ENCODE peak calls at places on chromosomes 4 and X, in four cellular contexts. One of them, this sample, is unnamed.

GRCh38 chrX:133413218-133413925 is 1.9 kb downstream of the GPC4 start:
- DNase-seq in left lung: no peak
- DNase-seq in kidney: peak; percentile 69
- DNase-seq in mesendoderm: no peak
- DNase-seq in this sample: no peak

GRCh38 chr4:8315343-8316250 is 46.0 kb downstream of the HTRA3 start:
- DNase-seq in left lung: peak; percentile 84
- DNase-seq in kidney: peak; percentile 96
- DNase-seq in mesendoderm: peak; percentile 81
- DNase-seq in this sample: peak; percentile 68

GRCh38 chr4:55312491-55313101 is 33.4 kb upstream of the SRD5A3 start:
- DNase-seq in left lung: no peak
- DNase-seq in kidney: no peak
- DNase-seq in mesendoderm: peak; percentile 72
- DNase-seq in this sample: peak; percentile 37

GRCh38 chr4:168604496-168605373 is 107.9 kb downstream of the PALLD start:
- DNase-seq in left lung: no peak
- DNase-seq in kidney: no peak
- DNase-seq in mesendoderm: peak; percentile 90
- DNase-seq in this sample: no peak

GRCh38 chr4:169208090-169208455 is 62.7 kb downstream of the SH3RF1 start:
- DNase-seq in left lung: no peak
- DNase-seq in kidney: no peak
- DNase-seq in mesendoderm: no peak
- DNase-seq in this sample: no peak

GRCh38 chr4:147714575-147715401 is 17.1 kb upstream of the ARHGAP10 start:
- DNase-seq in left lung: no peak
- DNase-seq in kidney: no peak
- DNase-seq in mesendoderm: peak; percentile 53
- DNase-seq in this sample: no peak

GRCh38 chrX:68895339-68896250 is 66.8 kb downstream of the EFNB1 start:
- DNase-seq in left lung: no peak
- DNase-seq in kidney: no peak
- DNase-seq in mesendoderm: peak; percentile 53
- DNase-seq in this sample: peak; percentile 77

GRCh38 chr4:76310683-76311082 is 4.2 kb downstream of the STBD1 start:
- DNase-seq in left lung: no peak
- DNase-seq in kidney: no peak
- DNase-seq in mesendoderm: no peak
- DNase-seq in this sample: peak; percentile 26

GRCh38 chr4:99117876-99118693 is 26.0 kb downstream of the ADH4 start:
- DNase-seq in left lung: no peak
- DNase-seq in kidney: no peak
- DNase-seq in mesendoderm: no peak
- DNase-seq in this sample: no peak

GRCh38 chr4:55503164-55503563 is 43.5 kb downstream of the CLOCK start:
- DNase-seq in left lung: no peak
- DNase-seq in kidney: no peak
- DNase-seq in mesendoderm: no peak
- DNase-seq in this sample: no peak

GRCh38 chr4:37936889-37937498 is 23.2 kb upstream of the PTTG2 start:
- DNase-seq in left lung: no peak
- DNase-seq in kidney: no peak
- DNase-seq in mesendoderm: peak; percentile 30
- DNase-seq in this sample: no peak

GRCh38 chrX:6021316-6022091 is 207.2 kb downstream of the NLGN4X start:
- DNase-seq in left lung: no peak
- DNase-seq in kidney: no peak
- DNase-seq in mesendoderm: peak; percentile 87
- DNase-seq in this sample: peak; percentile 6

GRCh38 chr4:3497554-3498389 is 34.5 kb downstream of the LRPAP1 start:
- DNase-seq in left lung: no peak
- DNase-seq in kidney: no peak
- DNase-seq in mesendoderm: no peak
- DNase-seq in this sample: no peak

GRCh38 chrX:37871626-37872302 is 24.4 kb upstream of the DYNLT3 start:
- DNase-seq in left lung: no peak
- DNase-seq in kidney: no peak
- DNase-seq in mesendoderm: peak; percentile 39
- DNase-seq in this sample: no peak

GRCh38 chr4:184331155-184331995 is 113.7 kb upstream of the ENPP6 start:
- DNase-seq in left lung: no peak
- DNase-seq in kidney: no peak
- DNase-seq in mesendoderm: no peak
- DNase-seq in this sample: no peak

GRCh38 chrX:78066110-78066509 is 37.9 kb upstream of the PGK1 start:
- DNase-seq in left lung: no peak
- DNase-seq in kidney: no peak
- DNase-seq in mesendoderm: no peak
- DNase-seq in this sample: no peak

GRCh38 chr4:145731026-145731425 is 51.1 kb downstream of the C4orf51 start:
- DNase-seq in left lung: no peak
- DNase-seq in kidney: no peak
- DNase-seq in mesendoderm: no peak
- DNase-seq in this sample: peak; percentile 16

GRCh38 chr4:157804986-157805385 is 367.8 kb downstream of the GASK1B start:
- DNase-seq in left lung: no peak
- DNase-seq in kidney: no peak
- DNase-seq in mesendoderm: peak; percentile 58
- DNase-seq in this sample: peak; percentile 28

GRCh38 chr4:183728223-183729068 is 69.4 kb downstream of the TRAPPC11 start:
- DNase-seq in left lung: no peak
- DNase-seq in kidney: no peak
- DNase-seq in mesendoderm: no peak
- DNase-seq in this sample: no peak

GRCh38 chr4:141350122-141350904 is 129.6 kb downstream of the ZNF330 start:
- DNase-seq in left lung: peak; percentile 13
- DNase-seq in kidney: peak; percentile 46
- DNase-seq in mesendoderm: peak; percentile 57
- DNase-seq in this sample: no peak

GRCh38 chr4:78185117-78185516 is 128.0 kb downstream of the FRAS1 start:
- DNase-seq in left lung: no peak
- DNase-seq in kidney: no peak
- DNase-seq in mesendoderm: no peak
- DNase-seq in this sample: no peak

GRCh38 chrX:20742106-20742505 is 475.4 kb upstream of the RPS6KA3 start:
- DNase-seq in left lung: no peak
- DNase-seq in kidney: no peak
- DNase-seq in mesendoderm: no peak
- DNase-seq in this sample: peak; percentile 65

GRCh38 chrX:112968351-112969133 is 127.9 kb upstream of the AMOT start:
- DNase-seq in left lung: no peak
- DNase-seq in kidney: no peak
- DNase-seq in mesendoderm: no peak
- DNase-seq in this sample: no peak

GRCh38 chr4:184762100-184762499 is 28.2 kb upstream of the CENPU start:
- DNase-seq in left lung: no peak
- DNase-seq in kidney: no peak
- DNase-seq in mesendoderm: no peak
- DNase-seq in this sample: no peak

GRCh38 chr4:56272003-56272402 is 115.3 kb downstream of the AASDH start:
- DNase-seq in left lung: peak; percentile 74
- DNase-seq in kidney: no peak
- DNase-seq in mesendoderm: no peak
- DNase-seq in this sample: no peak

GRCh38 chrX:65688403-65688881 is 21.0 kb downstream of the MSN start:
- DNase-seq in left lung: no peak
- DNase-seq in kidney: no peak
- DNase-seq in mesendoderm: no peak
- DNase-seq in this sample: no peak

GRCh38 chrX:65687367-65687766 is 19.9 kb downstream of the MSN start:
- DNase-seq in left lung: no peak
- DNase-seq in kidney: no peak
- DNase-seq in mesendoderm: no peak
- DNase-seq in this sample: no peak

GRCh38 chrX:65689377-65689776 is 21.9 kb downstream of the MSN start:
- DNase-seq in left lung: no peak
- DNase-seq in kidney: no peak
- DNase-seq in mesendoderm: peak; percentile 74
- DNase-seq in this sample: no peak

GRCh38 chrX:65685112-65685511 is 17.7 kb downstream of the MSN start:
- DNase-seq in left lung: no peak
- DNase-seq in kidney: no peak
- DNase-seq in mesendoderm: no peak
- DNase-seq in this sample: no peak

GRCh38 chrX:65686246-65686645 is 18.8 kb downstream of the MSN start:
- DNase-seq in left lung: no peak
- DNase-seq in kidney: no peak
- DNase-seq in mesendoderm: no peak
- DNase-seq in this sample: no peak
- H3K4me1 ChIP-seq in left lung: peaks cover 95% of the 10 kb centered on the region
- H3K4me1 ChIP-seq in kidney: peaks cover 53% of the 10 kb centered on the region
- H3K4me1 ChIP-seq in mesendoderm: no peaks in the 10 kb centered on the region
- H3K4me1 ChIP-seq in this sample: no peaks in the 10 kb centered on the region

DNA sequence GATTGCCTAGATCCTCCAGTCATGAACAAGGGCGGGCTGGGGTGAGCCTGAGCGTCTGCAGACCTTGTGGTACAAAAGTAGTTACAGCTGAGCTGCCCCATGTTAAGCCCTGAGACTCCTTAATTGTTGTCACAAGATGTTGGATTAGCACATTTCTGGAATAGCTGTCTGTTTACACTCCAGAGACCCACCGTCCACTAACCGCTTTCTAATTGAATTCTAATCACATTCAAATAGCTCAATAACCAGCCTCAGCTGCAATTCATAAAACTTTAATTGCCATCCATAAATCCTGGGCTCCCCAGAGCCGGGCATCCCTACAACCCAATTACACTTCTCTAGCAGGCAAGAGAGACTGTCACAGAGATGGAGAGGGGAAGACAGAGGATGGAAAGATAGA is 1.6 kb upstream of the GSX2 start:
- DNase-seq in left lung: no peak
- DNase-seq in kidney: no peak
- DNase-seq in mesendoderm: peak; percentile 16
- DNase-seq in this sample: no peak
- H3K4me1 ChIP-seq in left lung: peaks cover 22% of the 10 kb centered on the region
- H3K4me1 ChIP-seq in kidney: peaks cover 5% of the 10 kb centered on the region
- H3K4me1 ChIP-seq in mesendoderm: peaks cover 13% of the 10 kb centered on the region
- H3K4me1 ChIP-seq in this sample: no peaks in the 10 kb centered on the region

GRCh38 chr4:80015407-80016189 is 57.4 kb downstream of the ANTXR2 start:
- DNase-seq in left lung: no peak
- DNase-seq in kidney: no peak
- DNase-seq in mesendoderm: no peak
- DNase-seq in this sample: no peak
- H3K4me1 ChIP-seq in left lung: peaks cover 27% of the 10 kb centered on the region
- H3K4me1 ChIP-seq in kidney: no peaks in the 10 kb centered on the region
- H3K4me1 ChIP-seq in mesendoderm: no peaks in the 10 kb centered on the region
- H3K4me1 ChIP-seq in this sample: no peaks in the 10 kb centered on the region

GRCh38 chr4:86035688-86036087 is 324.2 kb downstream of the MAPK10 start:
- DNase-seq in left lung: no peak
- DNase-seq in kidney: no peak
- DNase-seq in mesendoderm: no peak
- DNase-seq in this sample: no peak
- H3K4me1 ChIP-seq in left lung: peaks cover 23% of the 10 kb centered on the region
- H3K4me1 ChIP-seq in kidney: no peaks in the 10 kb centered on the region
- H3K4me1 ChIP-seq in mesendoderm: no peaks in the 10 kb centered on the region
- H3K4me1 ChIP-seq in this sample: peaks cover 3% of the 10 kb centered on the region

GRCh38 chrX:30593435-30594200 is 16.1 kb upstream of the TASL start:
- DNase-seq in left lung: no peak
- DNase-seq in kidney: no peak
- DNase-seq in mesendoderm: peak; percentile 16
- DNase-seq in this sample: no peak
- H3K4me1 ChIP-seq in left lung: peaks cover 6% of the 10 kb centered on the region
- H3K4me1 ChIP-seq in kidney: no peaks in the 10 kb centered on the region
- H3K4me1 ChIP-seq in mesendoderm: no peaks in the 10 kb centered on the region
- H3K4me1 ChIP-seq in this sample: no peaks in the 10 kb centered on the region

This sample was measured in BE2C.